ENCODE peak calls at places on chromosomes 12 and 14, in four cellular contexts. W is NT2/D1, V is neuronal stem cell, D is IMR-90. Q is an unnamed sample.

GRCh38 chr12:129102233-129102632 is 249.0 kb downstream of the GLT1D1 start:
- DNase-seq in W (no peak), V (no peak), D (no peak), Q (no peak)

GRCh38 chr12:47272412-47273190 is 192.8 kb upstream of the AMIGO2 start:
- DNase-seq in W (no peak), V (no peak), D (no peak), Q (no peak)

GRCh38 chr12:107319536-107320030 is 226.2 kb upstream of the CRY1 start:
- DNase-seq in W (no peak), V (no peak), D (no peak), Q (peak; percentile 34)

GRCh38 chr12:98745578-98746391 is 100.7 kb downstream of the APAF1 start:
- DNase-seq in W (no peak), V (no peak), D (peak; percentile 11), Q (no peak)

GRCh38 chr12:13428538-13429265 is 232.2 kb downstream of the EMP1 start:
- DNase-seq in W (no peak), V (no peak), D (no peak), Q (no peak)

GRCh38 chr12:69096669-69097364 is 142.6 kb upstream of the CPSF6 start:
- DNase-seq in W (no peak), V (no peak), D (no peak), Q (peak; percentile 79)

GRCh38 chr12:56469007-56469930 is 891 bp downstream of the SPRYD4 start:
- DNase-seq in W (no peak), V (no peak), D (no peak), Q (no peak)

GRCh38 chr12:122133192-122133950 is 40.6 kb downstream of the IL31 start:
- DNase-seq in W (no peak), V (no peak), D (no peak), Q (no peak)

GRCh38 chr12:106091421-106091820 is 47.3 kb downstream of the NUAK1 start:
- DNase-seq in W (no peak), V (no peak), D (no peak), Q (no peak)

GRCh38 chr12:102629262-102629888 is 149.0 kb upstream of the IGF1 start:
- DNase-seq in W (no peak), V (no peak), D (peak; percentile 45), Q (peak; percentile 33)

GRCh38 chr12:57541717-57542116 is 5.3 kb downstream of the DCTN2 start:
- DNase-seq in W (no peak), V (no peak), D (no peak), Q (no peak)

GRCh38 chr12:67042697-67043131 is 226.4 kb upstream of the CAND1 start:
- DNase-seq in W (no peak), V (no peak), D (peak; percentile 1), Q (peak; percentile 74)

GRCh38 chr12:132949936-132950837 is 5.9 kb downstream of the ZNF605 start:
- DNase-seq in W (no peak), V (no peak), D (no peak), Q (no peak)

GRCh38 chr12:132950844-132951535 is 5.1 kb downstream of the ZNF605 start:
- DNase-seq in W (no peak), V (no peak), D (no peak), Q (no peak)

GRCh38 chr12:132952371-132953162 is 3.5 kb downstream of the ZNF605 start:
- DNase-seq in W (no peak), V (no peak), D (no peak), Q (no peak)

GRCh38 chr12:132953163-132953425 is 3.0 kb downstream of the ZNF605 start:
- DNase-seq in W (no peak), V (no peak), D (no peak), Q (no peak)

GRCh38 chr12:132951649-132952048 is 4.5 kb downstream of the ZNF605 start:
- DNase-seq in W (no peak), V (no peak), D (no peak), Q (no peak)
- H3K9me3 ChIP-seq in W (peaks cover 27% of the 10 kb centered on the region), V (peaks cover 77% of the 10 kb centered on the region), D (peaks cover 62% of the 10 kb centered on the region), Q (peaks cover 24% of the 10 kb centered on the region)

GRCh38 chr12:133225527-133225926 is 10.2 kb downstream of the ANHX start:
- DNase-seq in W (no peak), V (no peak), D (no peak), Q (no peak)

GRCh38 chr12:133227281-133227852 is 8.3 kb downstream of the ANHX start:
- DNase-seq in W (no peak), V (no peak), D (no peak), Q (no peak)

GRCh38 chr12:133231001-133231400 is 4.7 kb downstream of the ANHX start:
- DNase-seq in W (no peak), V (no peak), D (no peak), Q (no peak)

GRCh38 chr12:133222211-133222610 is 13.5 kb downstream of the ANHX start:
- DNase-seq in W (no peak), V (no peak), D (no peak), Q (no peak)

DNA sequence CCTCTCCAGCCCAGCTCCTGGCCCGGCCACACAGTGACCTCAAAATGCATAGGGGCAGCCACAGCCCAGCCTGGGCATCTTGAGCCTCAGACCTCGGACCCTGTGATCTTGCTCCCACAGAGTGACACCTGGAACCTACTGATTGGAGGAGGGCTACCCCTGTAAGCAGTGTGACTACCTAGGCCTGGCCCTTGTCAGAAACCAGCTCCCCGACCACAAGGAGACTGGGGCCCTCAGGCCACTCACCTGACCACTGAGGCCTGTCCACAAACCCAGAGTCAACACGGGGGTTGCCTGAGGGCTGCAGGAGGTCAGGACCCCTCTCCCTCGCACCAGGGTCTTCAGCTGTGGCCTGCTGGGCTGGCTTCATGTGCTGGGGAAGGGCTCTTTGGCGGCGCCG is 9.0 kb downstream of the ANHX start:
- DNase-seq in W (no peak), V (no peak), D (no peak), Q (no peak)
- H3K9me3 ChIP-seq in W (peaks cover 8% of the 10 kb centered on the region), V (peaks cover 18% of the 10 kb centered on the region), D (peaks cover 68% of the 10 kb centered on the region), Q (no peaks in the 10 kb centered on the region)

GRCh38 chr12:133038310-133038709 is 1.0 kb downstream of the ZNF84 start:
- DNase-seq in W (no peak), V (no peak), D (no peak), Q (no peak)

DNA sequence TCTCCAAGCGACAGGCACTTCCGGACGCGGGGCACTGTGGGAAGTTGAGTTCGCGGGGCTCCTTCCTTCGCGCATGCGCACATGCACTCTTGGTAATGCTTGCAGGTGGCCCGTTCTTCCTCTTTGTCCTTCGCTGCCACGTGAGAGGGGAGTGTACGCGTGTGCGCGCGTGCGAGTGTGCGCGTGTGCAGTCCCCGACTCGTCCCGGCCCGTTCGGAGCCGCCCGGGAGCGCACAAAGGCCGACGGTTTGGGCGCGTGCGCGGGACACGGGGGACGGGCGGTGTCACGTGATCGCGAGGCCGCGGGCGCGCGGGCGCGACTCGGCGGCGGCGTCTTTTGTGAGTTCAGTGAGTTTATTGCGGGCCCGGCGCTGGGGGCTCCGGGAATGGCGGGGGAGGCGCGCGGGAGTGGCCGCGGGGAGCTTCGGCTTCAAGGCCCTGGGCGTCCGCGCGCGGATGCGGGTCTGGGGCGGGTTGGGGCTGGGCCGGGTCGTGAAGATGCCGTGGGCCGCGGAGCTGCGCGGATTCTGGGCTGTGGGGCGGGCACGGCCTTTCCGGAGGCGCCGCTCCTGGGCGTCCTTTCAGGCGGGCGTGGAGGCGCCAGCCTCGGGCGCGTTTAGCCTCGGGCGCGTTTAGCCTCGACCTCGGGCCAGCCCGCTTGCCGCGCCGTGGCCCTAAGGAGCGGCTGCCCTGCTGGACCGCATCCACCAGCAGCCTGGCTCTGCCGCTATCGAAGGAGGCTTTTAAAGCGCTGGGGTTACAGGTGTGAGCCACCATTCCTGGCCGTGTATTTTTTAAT is at the start of gene ZNF84:
- DNase-seq in W (peak; percentile 89), V (peak; percentile 96), D (peak; percentile 98), Q (peak; percentile 98)
- H3K9me3 ChIP-seq in W (peaks cover 42% of the 10 kb centered on the region), V (peaks cover 56% of the 10 kb centered on the region), D (peaks cover 36% of the 10 kb centered on the region), Q (peaks cover 3% of the 10 kb centered on the region)

DNA sequence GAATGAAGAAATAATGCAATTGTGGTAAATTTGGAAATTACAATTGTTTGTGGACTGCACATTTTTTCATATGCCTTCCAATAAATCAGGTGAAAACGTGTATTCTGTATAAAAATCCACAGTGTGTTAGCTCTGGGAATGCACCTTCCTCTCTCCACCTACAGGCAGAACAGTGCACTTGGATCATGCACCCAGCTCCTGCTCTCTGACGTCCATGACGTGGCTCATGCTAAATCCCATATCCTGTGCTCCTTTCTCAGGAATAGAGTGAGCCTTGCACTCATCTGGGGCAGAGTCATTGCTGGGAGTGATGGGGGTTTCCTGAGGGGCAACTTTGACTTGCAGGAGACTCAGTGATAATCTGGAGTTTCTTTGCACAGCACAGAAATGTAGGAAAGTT is 1282.1 kb downstream of the TMEM121 start:
- DNase-seq in W (no peak), V (no peak), D (no peak), Q (no peak)
- H3K9me3 ChIP-seq in W (no peaks in the 10 kb centered on the region), V (no peaks in the 10 kb centered on the region), D (peaks cover 22% of the 10 kb centered on the region), Q (no peaks in the 10 kb centered on the region)